ENCODE peak calls at places on chromosome X, in five cellular contexts. R, E, V, U and Q are unnamed samples.

GRCh38 chrX:37684918-37685317 is 673 bp upstream of the XK start:
- DNase-seq in R (no peak), E (no peak), V (no peak), U (no peak), Q (no peak)

GRCh38 chrX:37993857-37994619 is 12.3 kb upstream of the SYTL5 start:
- DNase-seq in R (peak; percentile 11), E (peak; percentile 19), V (peak; percentile 15), U (peak; percentile 19), Q (no peak)

GRCh38 chrX:133794151-133794550 is 191.2 kb downstream of the GPC3 start:
- DNase-seq in R (no peak), E (no peak), V (no peak), U (no peak), Q (no peak)

GRCh38 chrX:104391905-104392304 is 137.2 kb upstream of the ESX1 start:
- DNase-seq in R (no peak), E (no peak), V (no peak), U (no peak), Q (no peak)

GRCh38 chrX:102517331-102517730 is 792 bp upstream of the TMSB15A start:
- DNase-seq in R (no peak), E (no peak), V (no peak), U (no peak), Q (no peak)

GRCh38 chrX:17580529-17581155 is 156.7 kb upstream of the SCML1 start:
- DNase-seq in R (no peak), E (no peak), V (no peak), U (no peak), Q (no peak)

GRCh38 chrX:131728295-131729145 is 184.6 kb downstream of the OR13H1 start:
- DNase-seq in R (no peak), E (no peak), V (no peak), U (no peak), Q (no peak)

GRCh38 chrX:40158036-40158706 is 60.4 kb upstream of the BCOR start:
- DNase-seq in R (no peak), E (no peak), V (no peak), U (no peak), Q (no peak)

GRCh38 chrX:39805825-39806224 is 291.9 kb downstream of the BCOR start:
- DNase-seq in R (no peak), E (no peak), V (no peak), U (no peak), Q (no peak)

GRCh38 chrX:15242899-15243555 is 26.9 kb downstream of the ASB9 start:
- DNase-seq in R (peak; percentile 30), E (peak; percentile 12), V (peak; percentile 9), U (no peak), Q (no peak)

GRCh38 chrX:96929036-96929435 is 45.3 kb downstream of the RPA4 start:
- DNase-seq in R (no peak), E (no peak), V (no peak), U (no peak), Q (no peak)

GRCh38 chrX:138847930-138848329 is 136.4 kb upstream of the FGF13 start:
- DNase-seq in R (no peak), E (no peak), V (no peak), U (no peak), Q (no peak)

GRCh38 chrX:36019164-36019563 is 99.6 kb downstream of the CFAP47 start:
- DNase-seq in R (no peak), E (peak; percentile 27), V (no peak), U (no peak), Q (no peak)

GRCh38 chrX:50281253-50281652 is 76.7 kb downstream of the CCNB3 start:
- DNase-seq in R (no peak), E (no peak), V (no peak), U (no peak), Q (no peak)

GRCh38 chrX:13131511-13132137 is 87.2 kb upstream of the FAM9C start:
- DNase-seq in R (no peak), E (peak; percentile 4), V (no peak), U (no peak), Q (no peak)

GRCh38 chrX:137151403-137151802 is 117.6 kb upstream of the GPR101 start:
- DNase-seq in R (no peak), E (no peak), V (no peak), U (no peak), Q (no peak)

GRCh38 chrX:122914256-122914655 is 269.8 kb upstream of the GRIA3 start:
- DNase-seq in R (no peak), E (no peak), V (no peak), U (no peak), Q (no peak)

GRCh38 chrX:386239-386767 is 404 bp downstream of the PPP2R3B start:
- DNase-seq in R (no peak), E (no peak), V (no peak), U (no peak), Q (no peak)

GRCh38 chrX:9308426-9308825 is 156.4 kb upstream of the TBL1X start:
- DNase-seq in R (no peak), E (no peak), V (no peak), U (no peak), Q (no peak)

GRCh38 chrX:23434356-23434884 is 99.8 kb downstream of the PTCHD1 start:
- DNase-seq in R (no peak), E (no peak), V (no peak), U (no peak), Q (no peak)

GRCh38 chrX:143455045-143455444 is 62.2 kb downstream of the SPANXN3 start:
- DNase-seq in R (no peak), E (no peak), V (no peak), U (no peak), Q (no peak)

GRCh38 chrX:68878977-68879376 is 50.2 kb downstream of the EFNB1 start:
- DNase-seq in R (no peak), E (no peak), V (no peak), U (no peak), Q (no peak)

GRCh38 chrX:129626026-129626425 is 28.7 kb downstream of the APLN start:
- DNase-seq in R (no peak), E (no peak), V (no peak), U (no peak), Q (no peak)

GRCh38 chrX:123860506-123860840 is 620 bp downstream of the XIAP start:
- DNase-seq in R (no peak), E (peak; percentile 29), V (no peak), U (no peak), Q (no peak)

GRCh38 chrX:68432648-68433047 is 647 bp downstream of the OPHN1 start:
- DNase-seq in R (peak; percentile 46), E (no peak), V (no peak), U (no peak), Q (no peak)

GRCh38 chrX:139542652-139543051 is 12.1 kb downstream of the F9 start:
- DNase-seq in R (no peak), E (no peak), V (no peak), U (no peak), Q (no peak)

GRCh38 chrX:17831255-17831654 is 29.8 kb downstream of the RAI2 start:
- DNase-seq in R (no peak), E (no peak), V (no peak), U (no peak), Q (no peak)

GRCh38 chrX:40169193-40170086 is 71.7 kb upstream of the BCOR start:
- DNase-seq in R (peak; percentile 77), E (peak; percentile 70), V (no peak), U (peak; percentile 75), Q (no peak)

GRCh38 chrX:11867610-11868345 is 109.7 kb downstream of the MSL3 start:
- DNase-seq in R (no peak), E (no peak), V (no peak), U (no peak), Q (no peak)

GRCh38 chrX:78024349-78025108 is 55.1 kb upstream of the PGAM4 start:
- DNase-seq in R (peak; percentile 42), E (peak; percentile 45), V (peak; percentile 18), U (no peak), Q (peak; percentile 18)

GRCh38 chrX:130885996-130886395 is 17.0 kb downstream of the ENOX2 start:
- DNase-seq in R (no peak), E (no peak), V (no peak), U (no peak), Q (no peak)

DNA sequence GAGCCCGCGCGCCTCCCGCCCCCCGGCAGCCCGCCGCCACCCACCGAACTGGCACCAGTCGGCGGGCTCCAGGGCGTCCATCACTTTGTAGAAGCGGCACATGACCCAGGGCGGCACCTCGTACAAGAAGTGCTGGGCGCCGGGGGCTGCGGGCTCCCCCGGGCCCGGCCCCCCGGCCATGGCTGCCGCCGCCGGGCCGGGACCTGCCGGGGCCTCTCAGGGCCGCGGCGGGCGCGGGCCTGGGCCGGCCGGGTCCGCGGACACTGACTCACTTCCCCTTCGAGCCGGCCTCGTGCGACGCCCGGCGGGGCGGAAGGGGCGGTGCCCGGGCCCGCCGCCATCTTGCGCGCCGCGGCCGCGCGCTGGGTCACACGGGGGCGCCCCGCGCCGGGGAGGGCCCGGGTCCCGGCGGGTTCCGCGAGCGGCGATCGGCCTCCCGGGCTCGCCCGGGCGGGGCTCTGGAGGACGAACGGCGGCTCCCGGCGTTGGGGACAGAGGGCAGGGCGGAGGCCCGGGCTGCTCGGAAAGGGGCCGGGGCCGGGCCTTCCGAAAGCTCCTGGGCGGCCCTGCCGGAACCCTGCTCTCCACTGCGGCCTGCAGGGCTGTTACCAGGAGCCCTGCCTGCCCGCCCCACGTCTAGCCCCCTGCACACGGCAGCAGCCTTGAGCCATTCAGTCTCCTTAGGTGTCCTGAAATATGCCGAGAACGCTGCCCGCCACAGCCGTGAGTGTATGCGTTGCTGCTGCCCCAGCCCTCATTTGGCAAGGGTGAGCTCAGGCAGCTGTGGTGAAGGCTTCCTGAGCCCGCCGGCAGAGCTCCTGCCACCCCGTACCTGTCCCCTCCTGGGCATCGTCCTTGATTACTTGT is at the start of gene IRAK1:
- DNase-seq in R (peak; percentile 86), E (no peak), V (peak; percentile 69), U (no peak), Q (peak; percentile 69)
- TF ChIP-seq POLR2AphosphoS5 in R (no peak), E (no peak), V (no peak), U (no peak), Q (peak; percentile 18)

GRCh38 chrX:65745427-65745826 is 78.0 kb downstream of the MSN start:
- DNase-seq in R (no peak), E (no peak), V (no peak), U (no peak), Q (no peak)
- TF ChIP-seq TAF1 in R (no peak), E (no peak), V (no peak), U (no peak), Q (no peak)

DNA sequence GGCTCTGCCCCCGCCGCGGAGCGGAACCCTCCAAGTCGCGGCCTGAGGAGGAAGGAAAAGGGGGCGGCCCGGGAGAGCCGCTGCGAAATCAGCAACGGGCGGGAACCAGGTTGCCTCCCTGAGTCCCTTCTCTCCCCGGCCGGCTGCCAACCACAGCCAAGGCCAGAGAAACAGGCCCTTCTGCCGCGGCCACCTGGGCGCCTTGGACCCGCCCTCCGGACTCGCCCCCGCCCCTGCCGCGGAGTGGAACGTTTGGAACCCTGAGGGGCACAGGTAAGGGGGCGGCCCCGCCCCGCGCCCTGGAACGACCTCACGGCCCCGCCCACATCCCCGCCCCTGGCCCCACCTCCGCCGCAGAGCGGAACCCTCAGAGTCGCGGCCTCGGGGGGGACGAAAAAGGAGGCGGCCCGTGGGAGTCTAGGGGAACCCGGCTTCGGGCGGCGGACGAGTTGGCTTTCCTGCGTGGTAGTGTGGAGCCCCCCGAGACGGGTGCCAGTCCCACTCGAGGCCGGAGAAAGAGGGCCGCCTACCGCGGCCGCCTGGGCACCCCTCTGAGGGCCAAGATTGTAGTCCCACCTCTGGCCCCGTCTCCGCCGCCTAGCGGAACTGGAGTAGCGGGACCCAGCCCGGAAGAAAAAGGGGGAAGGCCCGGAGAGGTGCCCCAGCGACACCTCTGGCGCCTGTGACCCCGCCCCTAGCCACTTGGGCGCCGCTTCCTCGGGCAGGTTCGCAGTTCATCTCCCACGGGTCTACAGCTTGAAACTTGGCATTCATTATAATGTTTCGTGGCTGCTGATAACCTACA is 669 bp upstream of the PHKA2 start:
- DNase-seq in R (peak; percentile 92), E (peak; percentile 70), V (peak; percentile 73), U (no peak), Q (peak; percentile 59)
- TF ChIP-seq POLR2A in R (peak; percentile 69), E (peak; percentile 50), V (peak; percentile 50), U (peak; percentile 31), Q (peak; percentile 66)

GRCh38 chrX:74980802-74981201 is 55.5 kb upstream of the NEXMIF start:
- DNase-seq in R (no peak), E (no peak), V (no peak), U (no peak), Q (no peak)
- TF ChIP-seq POLR2AphosphoS5 in R (no peak), E (no peak), V (no peak), U (no peak), Q (no peak)